ENCODE peak calls at places on chromosomes 1 and 21, in five cellular contexts. F is GM06990, R is upper lobe of right lung, L is IMR-90, C is fibroblast of mammary gland. N is an unnamed sample.

GRCh38 chr1:8495928-8496401 is 178.1 kb downstream of the SLC45A1 start:
- DNase-seq in F (no peak), R (no peak), C (peak; percentile 33), L (peak; percentile 19), N (no peak)

GRCh38 chr21:37909936-37910335 is 6.3 kb downstream of the KCNJ6 start:
- DNase-seq in C (no peak), L (no peak), F (no peak), R (no peak), N (no peak)

GRCh38 chr1:36838866-36839265 is 195.4 kb downstream of the GRIK3 start:
- DNase-seq in R (no peak), F (no peak), L (no peak), C (no peak), N (no peak)

GRCh38 chr1:71586030-71586429 is 505.2 kb upstream of the ZRANB2 start:
- DNase-seq in F (no peak), L (no peak), R (no peak), C (no peak), N (no peak)

GRCh38 chr1:34478460-34479076 is 276.3 kb upstream of the GJB5 start:
- DNase-seq in F (no peak), L (no peak), C (no peak), R (no peak), N (no peak)

GRCh38 chr1:184610872-184611614 is 143.6 kb downstream of the EDEM3 start:
- DNase-seq in R (no peak), F (no peak), L (no peak), C (no peak), N (no peak)

GRCh38 chr1:78370779-78371482 is 119.8 kb upstream of the PTGFR start:
- DNase-seq in C (peak; percentile 98), F (no peak), L (peak; percentile 89), R (no peak), N (peak; percentile 81)

GRCh38 chr21:20943476-20944085 is 54.6 kb upstream of the NCAM2 start:
- DNase-seq in F (no peak), L (no peak), C (no peak), R (no peak), N (no peak)

GRCh38 chr1:48069662-48070432 is 72.7 kb upstream of the TRABD2B start:
- DNase-seq in C (peak; percentile 44), F (no peak), L (no peak), R (no peak), N (no peak)

GRCh38 chr1:87330201-87330953 is 1.7 kb downstream of the LMO4 start:
- DNase-seq in C (peak; percentile 30), L (peak; percentile 40), R (no peak), F (no peak), N (peak; percentile 49)

GRCh38 chr1:172682812-172683211 is 23.9 kb downstream of the FASLG start:
- DNase-seq in F (no peak), R (no peak), C (no peak), L (no peak), N (no peak)

GRCh38 chr1:59569198-59569597 is 245.6 kb upstream of the HOOK1 start:
- DNase-seq in R (no peak), L (no peak), F (no peak), C (peak; percentile 21), N (peak; percentile 49)

GRCh38 chr21:34579411-34579810 is 35.5 kb downstream of the RCAN1 start:
- DNase-seq in F (no peak), L (peak; percentile 86), R (no peak), C (peak; percentile 93), N (peak; percentile 19)

GRCh38 chr1:19000065-19000464 is 43.6 kb upstream of the IFFO2 start:
- DNase-seq in R (no peak), L (no peak), F (no peak), C (no peak), N (no peak)

DNA sequence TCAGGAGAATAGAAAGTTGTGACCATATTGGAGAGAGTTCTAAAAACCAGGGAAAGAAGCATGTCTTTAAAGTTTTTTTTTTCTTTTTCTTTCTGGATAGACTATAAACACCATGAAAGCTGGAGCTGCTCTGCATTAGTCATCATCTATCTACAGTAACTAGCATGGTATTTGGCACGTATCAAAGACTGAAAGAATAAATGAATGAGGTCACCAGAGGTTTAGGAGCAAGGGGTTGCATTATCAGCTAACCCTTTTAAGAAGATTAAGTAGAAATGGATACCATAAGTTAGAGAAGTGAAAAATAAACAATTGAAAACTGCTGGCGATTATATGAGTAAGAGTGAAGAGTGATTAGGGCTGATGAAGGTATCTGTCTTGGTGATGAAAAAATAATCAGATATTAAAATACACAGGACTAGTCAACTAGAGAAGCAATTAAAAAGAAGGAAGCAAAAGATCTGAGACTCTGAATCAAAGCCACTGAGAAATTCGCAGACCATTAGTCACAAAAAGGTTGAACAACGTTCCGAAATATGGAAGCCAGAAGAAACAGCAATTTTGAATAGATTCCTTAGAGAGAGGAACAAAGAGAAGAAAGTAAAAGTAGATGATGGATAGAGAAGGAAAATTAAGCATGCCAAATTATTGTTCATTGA is 536.4 kb downstream of the DPYD start:
- DNase-seq in L (peak; percentile 92), F (no peak), R (no peak), C (peak; percentile 82), N (peak; percentile 34)
- H3K4me3 ChIP-seq in L (no peak overlapping the region), F (no peak overlapping the region), R (no peak overlapping the region), C (no peak overlapping the region), N (no peak overlapping the region)

GRCh38 chr1:50473513-50473912 is 50.3 kb upstream of the DMRTA2 start:
- DNase-seq in F (no peak), L (no peak), C (no peak), R (no peak), N (no peak)

GRCh38 chr1:50471967-50472366 is 48.7 kb upstream of the DMRTA2 start:
- DNase-seq in L (no peak), F (no peak), R (no peak), C (no peak), N (no peak)

GRCh38 chr1:50476800-50477199 is 53.6 kb upstream of the DMRTA2 start:
- DNase-seq in R (no peak), F (no peak), L (no peak), C (no peak), N (no peak)

GRCh38 chr1:50474859-50475809 is 51.9 kb upstream of the DMRTA2 start:
- DNase-seq in F (no peak), L (peak; percentile 49), C (peak; percentile 7), R (no peak), N (no peak)
- TF ChIP-seq CTCF in F (no peak), L (no peak), C (no peak), R (no peak), N (no peak)

GRCh38 chr1:109668123-109668800 is 405 bp downstream of the GSTM2 start:
- DNase-seq in C (no peak), R (no peak), L (peak; percentile 0), F (no peak), N (no peak)
- H3K4me3 ChIP-seq in C (peak overlapping the region; percentile 48), R (peak overlapping the region; percentile 56), L (peak overlapping the region; percentile 40), F (peak overlapping the region; percentile 48), N (peak overlapping the region; percentile 60)

GRCh38 chr1:103256490-103256889 is 148.2 kb upstream of the COL11A1 start:
- DNase-seq in C (peak; percentile 64), L (peak; percentile 73), F (no peak), R (no peak), N (peak; percentile 33)
- TF ChIP-seq CTCF in C (no peak), L (no peak), F (no peak), R (no peak), N (no peak)